ENCODE peak calls at places on chromosomes 3 and 15, in six cellular contexts. One of them, this sample, is unnamed.

GRCh38 chr3:38573111-38573510 is 76.4 kb downstream of the SCN5A start:
- DNase-seq in ovary: no peak
- DNase-seq in K562: no peak
- DNase-seq in esophagus muscularis mucosa: no peak
- DNase-seq in sigmoid colon: no peak
- DNase-seq in H1: no peak
- DNase-seq in this sample: no peak

GRCh38 chr3:53254810-53255359 is 937 bp downstream of the TKT start:
- DNase-seq in ovary: peak
- DNase-seq in H1: peak
- DNase-seq in esophagus muscularis mucosa: no peak
- DNase-seq in sigmoid colon: peak
- DNase-seq in K562: peak
- DNase-seq in this sample: peak

GRCh38 chr3:120908030-120908802 is at the start of gene STXBP5L:
- DNase-seq in esophagus muscularis mucosa: no peak
- DNase-seq in H1: peak
- DNase-seq in ovary: peak
- DNase-seq in sigmoid colon: peak
- DNase-seq in K562: peak
- DNase-seq in this sample: peak

GRCh38 chr15:90881181-90881977 is 2.9 kb upstream of the FES start:
- DNase-seq in ovary: no peak
- DNase-seq in K562: no peak
- DNase-seq in esophagus muscularis mucosa: no peak
- DNase-seq in H1: no peak
- DNase-seq in sigmoid colon: no peak
- DNase-seq in this sample: no peak

GRCh38 chr3:61562810-61563613 is 1.6 kb downstream of the PTPRG start:
- DNase-seq in ovary: peak
- DNase-seq in K562: no peak
- DNase-seq in sigmoid colon: peak
- DNase-seq in esophagus muscularis mucosa: no peak
- DNase-seq in H1: peak
- DNase-seq in this sample: peak

GRCh38 chr3:69385033-69385722 is 710 bp downstream of the FRMD4B start:
- DNase-seq in esophagus muscularis mucosa: no peak
- DNase-seq in H1: no peak
- DNase-seq in ovary: no peak
- DNase-seq in sigmoid colon: no peak
- DNase-seq in K562: no peak
- DNase-seq in this sample: no peak

GRCh38 chr3:39911465-39912309 is 102.3 kb downstream of the MYRIP start:
- DNase-seq in ovary: no peak
- DNase-seq in esophagus muscularis mucosa: no peak
- DNase-seq in sigmoid colon: no peak
- DNase-seq in K562: no peak
- DNase-seq in H1: peak
- DNase-seq in this sample: no peak

GRCh38 chr3:182179631-182180030 is 467.9 kb downstream of the SOX2 start:
- DNase-seq in K562: no peak
- DNase-seq in sigmoid colon: no peak
- DNase-seq in ovary: no peak
- DNase-seq in esophagus muscularis mucosa: no peak
- DNase-seq in H1: no peak
- DNase-seq in this sample: no peak

GRCh38 chr3:137947120-137947519 is 62.8 kb upstream of the CLDN18 start:
- DNase-seq in sigmoid colon: no peak
- DNase-seq in H1: no peak
- DNase-seq in ovary: no peak
- DNase-seq in esophagus muscularis mucosa: peak
- DNase-seq in K562: no peak
- DNase-seq in this sample: no peak

GRCh38 chr15:94252906-94253305 is 21.5 kb downstream of the MCTP2 start:
- DNase-seq in ovary: no peak
- DNase-seq in esophagus muscularis mucosa: no peak
- DNase-seq in sigmoid colon: no peak
- DNase-seq in H1: no peak
- DNase-seq in K562: no peak
- DNase-seq in this sample: no peak

GRCh38 chr3:155270063-155270462 is 23.4 kb downstream of the STRIT1 start:
- DNase-seq in sigmoid colon: no peak
- DNase-seq in esophagus muscularis mucosa: no peak
- DNase-seq in K562: no peak
- DNase-seq in ovary: no peak
- DNase-seq in H1: no peak
- DNase-seq in this sample: no peak

GRCh38 chr15:85000189-85000864 is 18.7 kb downstream of the PDE8A start:
- DNase-seq in ovary: no peak
- DNase-seq in sigmoid colon: no peak
- DNase-seq in esophagus muscularis mucosa: no peak
- DNase-seq in H1: peak
- DNase-seq in K562: no peak
- DNase-seq in this sample: no peak

GRCh38 chr3:7194081-7194835 is 333.3 kb downstream of the GRM7 start:
- DNase-seq in K562: no peak
- DNase-seq in esophagus muscularis mucosa: no peak
- DNase-seq in sigmoid colon: no peak
- DNase-seq in H1: no peak
- DNase-seq in ovary: no peak
- DNase-seq in this sample: no peak

GRCh38 chr3:7764091-7764490 is 737.5 kb upstream of the LMCD1 start:
- DNase-seq in K562: no peak
- DNase-seq in sigmoid colon: no peak
- DNase-seq in esophagus muscularis mucosa: no peak
- DNase-seq in H1: no peak
- DNase-seq in ovary: no peak
- DNase-seq in this sample: no peak

GRCh38 chr3:65636326-65636725 is 402.4 kb downstream of the MAGI1 start:
- DNase-seq in K562: no peak
- DNase-seq in ovary: no peak
- DNase-seq in sigmoid colon: no peak
- DNase-seq in H1: no peak
- DNase-seq in esophagus muscularis mucosa: no peak
- DNase-seq in this sample: no peak

GRCh38 chr3:36944012-36944640 is 728 bp downstream of the TRANK1 start:
- DNase-seq in esophagus muscularis mucosa: no peak
- DNase-seq in K562: no peak
- DNase-seq in sigmoid colon: peak
- DNase-seq in H1: no peak
- DNase-seq in ovary: peak
- DNase-seq in this sample: peak

GRCh38 chr3:197181751-197182150 is 116.7 kb downstream of the DLG1 start:
- DNase-seq in sigmoid colon: no peak
- DNase-seq in H1: no peak
- DNase-seq in K562: no peak
- DNase-seq in ovary: no peak
- DNase-seq in esophagus muscularis mucosa: no peak
- DNase-seq in this sample: no peak

GRCh38 chr3:121894191-121894990 is at the start of gene SLC15A2:
- DNase-seq in K562: no peak
- DNase-seq in H1: no peak
- DNase-seq in ovary: no peak
- DNase-seq in sigmoid colon: no peak
- DNase-seq in esophagus muscularis mucosa: no peak
- DNase-seq in this sample: no peak

GRCh38 chr15:62083168-62084154 is 16.7 kb downstream of the C2CD4A start:
- DNase-seq in K562: no peak
- DNase-seq in H1: no peak
- DNase-seq in sigmoid colon: no peak
- DNase-seq in esophagus muscularis mucosa: no peak
- DNase-seq in ovary: no peak
- DNase-seq in this sample: no peak

GRCh38 chr3:5071061-5071460 is 51.0 kb upstream of the ARL8B start:
- DNase-seq in H1: no peak
- DNase-seq in esophagus muscularis mucosa: no peak
- DNase-seq in sigmoid colon: no peak
- DNase-seq in K562: no peak
- DNase-seq in ovary: peak
- DNase-seq in this sample: no peak

DNA sequence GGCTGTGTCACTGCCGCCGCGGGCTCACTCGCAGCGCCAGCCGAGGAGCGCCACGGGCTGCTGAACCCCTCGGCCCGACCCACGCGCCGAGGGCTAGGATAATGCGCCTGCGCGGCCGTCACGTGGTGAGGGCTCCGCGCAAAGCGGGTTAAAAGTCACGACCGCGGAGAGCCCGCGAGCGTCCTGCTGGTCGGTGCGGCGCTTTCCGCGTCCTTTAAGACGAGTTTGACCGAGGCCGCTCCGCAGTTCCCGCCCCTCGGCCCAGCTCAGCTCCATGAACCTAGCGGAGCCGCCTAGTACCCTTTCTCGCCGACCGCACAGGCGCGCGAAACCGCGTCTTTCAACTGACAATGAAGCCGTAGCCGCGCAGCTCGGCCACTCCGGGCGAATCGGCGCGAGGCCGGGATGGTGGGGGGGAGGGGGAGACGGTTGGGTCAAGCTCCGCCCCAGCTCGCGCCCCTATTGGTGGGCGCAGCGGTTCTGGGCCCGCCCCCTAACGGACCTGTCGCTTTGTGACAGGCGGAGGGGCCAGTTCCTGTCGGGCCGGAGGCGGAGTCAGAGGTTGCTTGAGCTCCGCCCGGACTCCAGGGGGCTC is 636 bp upstream of the STT3B start:
- DNase-seq in H1: peak
- DNase-seq in ovary: peak
- DNase-seq in esophagus muscularis mucosa: peak
- DNase-seq in K562: peak
- DNase-seq in sigmoid colon: peak
- DNase-seq in this sample: peak
- TF ChIP-seq EP300 in H1: no peak
- TF ChIP-seq EP300 in ovary: peak
- TF ChIP-seq EP300 in esophagus muscularis mucosa: no peak
- TF ChIP-seq EP300 in K562: peak
- TF ChIP-seq EP300 in sigmoid colon: no peak
- TF ChIP-seq EP300 in this sample: peak

GRCh38 chr15:80855206-80855605 is 76.0 kb downstream of the CEMIP start:
- DNase-seq in K562: no peak
- DNase-seq in esophagus muscularis mucosa: no peak
- DNase-seq in H1: no peak
- DNase-seq in sigmoid colon: no peak
- DNase-seq in ovary: no peak
- DNase-seq in this sample: no peak

GRCh38 chr15:80852676-80853075 is 73.5 kb downstream of the CEMIP start:
- DNase-seq in H1: no peak
- DNase-seq in ovary: no peak
- DNase-seq in sigmoid colon: no peak
- DNase-seq in K562: no peak
- DNase-seq in esophagus muscularis mucosa: no peak
- DNase-seq in this sample: peak

GRCh38 chr15:80854104-80854503 is 74.9 kb downstream of the CEMIP start:
- DNase-seq in sigmoid colon: no peak
- DNase-seq in H1: no peak
- DNase-seq in ovary: peak
- DNase-seq in esophagus muscularis mucosa: no peak
- DNase-seq in K562: no peak
- DNase-seq in this sample: no peak

GRCh38 chr15:80856809-80857377 is 77.7 kb downstream of the CEMIP start:
- DNase-seq in esophagus muscularis mucosa: no peak
- DNase-seq in H1: no peak
- DNase-seq in ovary: peak
- DNase-seq in sigmoid colon: peak
- DNase-seq in K562: no peak
- DNase-seq in this sample: peak

GRCh38 chr15:80856400-80856799 is 77.2 kb downstream of the CEMIP start:
- DNase-seq in esophagus muscularis mucosa: no peak
- DNase-seq in ovary: no peak
- DNase-seq in K562: peak
- DNase-seq in sigmoid colon: no peak
- DNase-seq in H1: no peak
- DNase-seq in this sample: no peak
- TF ChIP-seq CTCF in esophagus muscularis mucosa: no peak
- TF ChIP-seq CTCF in ovary: no peak
- TF ChIP-seq CTCF in K562: peak
- TF ChIP-seq CTCF in sigmoid colon: no peak
- TF ChIP-seq CTCF in H1: peak
- TF ChIP-seq CTCF in this sample: no peak

DNA sequence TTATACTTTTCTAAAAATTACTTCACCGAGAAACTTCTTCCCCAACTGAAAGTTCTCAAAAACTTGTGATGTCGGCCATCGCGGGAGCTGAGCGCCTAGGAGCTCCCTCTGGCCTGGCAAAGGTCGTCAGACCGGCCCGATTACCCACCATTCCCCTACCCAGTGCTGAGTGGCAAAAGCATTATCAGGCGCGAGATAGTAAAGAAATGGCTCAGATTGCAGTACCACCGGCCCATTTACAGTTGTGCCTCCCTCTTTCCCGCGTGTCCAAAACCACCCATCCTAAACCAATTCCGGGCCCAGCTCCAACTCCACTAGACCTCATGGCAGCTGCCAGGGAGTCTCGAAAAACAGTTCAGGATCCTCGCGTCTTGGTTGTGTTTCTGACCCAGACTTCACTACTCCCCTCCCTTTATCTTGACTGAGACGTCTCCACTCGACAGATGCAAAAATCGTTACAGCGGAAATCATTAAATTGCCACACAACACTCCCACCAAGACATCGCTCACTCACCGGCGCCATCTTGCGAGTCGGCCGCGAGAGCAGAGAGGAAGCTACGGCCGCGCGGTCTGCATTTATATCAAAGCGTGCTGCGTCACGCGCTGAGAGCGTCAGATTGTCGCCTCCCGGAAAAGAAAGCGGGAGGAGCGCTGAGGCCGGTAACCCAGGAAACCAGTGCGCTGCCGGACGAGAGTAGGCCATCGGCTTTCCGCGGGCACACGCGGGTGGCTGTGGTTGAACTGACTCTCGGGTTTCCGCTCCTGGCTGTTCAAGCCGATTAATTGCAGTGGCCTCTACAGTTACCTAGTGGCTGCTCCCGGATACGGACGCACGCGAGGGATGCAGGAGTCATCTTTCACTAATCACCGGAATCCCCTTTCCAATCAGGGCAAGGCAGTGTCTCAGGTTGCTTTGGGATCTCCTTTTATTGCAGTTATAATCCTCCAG is at the start of gene RPL22L1:
- DNase-seq in ovary: peak
- DNase-seq in sigmoid colon: peak
- DNase-seq in K562: peak
- DNase-seq in H1: peak
- DNase-seq in esophagus muscularis mucosa: peak
- DNase-seq in this sample: peak
- TF ChIP-seq EP300 in ovary: no peak
- TF ChIP-seq EP300 in sigmoid colon: no peak
- TF ChIP-seq EP300 in K562: peak
- TF ChIP-seq EP300 in H1: no peak
- TF ChIP-seq EP300 in esophagus muscularis mucosa: no peak
- TF ChIP-seq EP300 in this sample: no peak

DNA sequence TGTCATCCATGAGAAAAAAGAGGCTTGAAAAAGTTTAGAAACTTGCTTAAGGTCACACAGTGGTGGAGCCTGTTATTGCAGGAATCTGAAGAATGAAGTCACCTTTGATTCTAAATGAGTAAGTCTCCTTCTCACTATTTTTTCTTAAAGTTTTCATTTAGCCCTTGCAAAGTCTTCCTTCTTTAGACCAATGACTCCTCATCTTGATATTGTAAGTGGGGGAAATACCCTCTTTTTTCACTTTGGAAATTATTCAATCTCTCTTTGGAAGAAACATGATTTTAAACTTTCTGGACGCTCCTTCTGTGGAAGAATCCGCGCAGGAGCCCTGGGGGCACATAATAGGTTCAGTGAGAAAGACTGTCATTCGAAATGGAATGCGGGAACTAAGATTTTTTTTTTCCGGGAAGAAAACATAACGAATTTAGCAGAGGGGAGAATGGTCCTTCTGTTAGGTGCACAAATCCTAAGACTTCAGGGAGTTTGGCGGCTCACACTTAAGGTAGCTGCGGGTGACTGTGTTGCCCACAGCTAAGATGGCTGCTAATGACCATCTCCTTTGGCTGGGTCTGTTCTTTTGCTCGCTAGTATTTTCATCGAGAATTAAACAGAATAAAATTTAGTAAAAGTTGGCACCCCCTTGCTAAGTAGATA is 614 bp upstream of the SLMAP start:
- DNase-seq in esophagus muscularis mucosa: no peak
- DNase-seq in sigmoid colon: peak
- DNase-seq in ovary: no peak
- DNase-seq in K562: peak
- DNase-seq in H1: no peak
- DNase-seq in this sample: peak
- TF ChIP-seq CTCF in esophagus muscularis mucosa: no peak
- TF ChIP-seq CTCF in sigmoid colon: no peak
- TF ChIP-seq CTCF in ovary: no peak
- TF ChIP-seq CTCF in K562: peak
- TF ChIP-seq CTCF in H1: no peak
- TF ChIP-seq CTCF in this sample: peak

This sample was measured in transverse colon.